ENCODE peak calls at places on chromosomes 12 and 14, in six cellular contexts. W is endothelial cell of umbilical vein; S is stimulated activated CD4-positive, alpha-beta T cell treated with anti-CD3 and anti-CD28 coated beads, TNF-alpha, amount 100 ng/mL, for 1 hour; J is AG04450; L is activated naive CD4-positive, alpha-beta T cell treated with anti-CD3 and anti-CD28 coated beads, Interleukin-2, amount 10 ng/mL, durations not matched to agents 7 days and 5 days; V is cardiac muscle cell. G is an unnamed sample.

GRCh38 chr12:110615171-110615570 is 1.2 kb downstream of the TCTN1 start:
- DNase-seq in S (no peak), L (no peak), V (no peak), J (no peak), W (no peak), G (no peak)

GRCh38 chr12:54684636-54685630 is 36.8 kb upstream of the DCD start:
- DNase-seq in J (no peak), S (no peak), V (no peak), L (no peak), W (no peak), G (no peak)

GRCh38 chr12:17609152-17609551 is 480.8 kb downstream of the RERGL start:
- DNase-seq in S (no peak), W (no peak), V (no peak), L (no peak), J (no peak), G (peak)

GRCh38 chr12:5171701-5172100 is 128.0 kb downstream of the KCNA5 start:
- DNase-seq in J (peak), W (peak), S (no peak), V (peak), L (no peak), G (peak)

GRCh38 chr12:12999276-12999958 is 648 bp downstream of the HEBP1 start:
- DNase-seq in L (no peak), J (no peak), V (peak), W (no peak), S (no peak), G (no peak)

GRCh38 chr14:64296561-64296960 is 2.4 kb upstream of the ESR2 start:
- DNase-seq in J (no peak), L (no peak), S (no peak), V (no peak), W (peak), G (no peak)

GRCh38 chr12:12803186-12803585 is 10.0 kb upstream of the DDX47 start:
- DNase-seq in V (no peak), L (peak), J (no peak), W (peak), S (peak), G (peak)

GRCh38 chr14:68297011-68297410 is 477.4 kb downstream of the RAD51B start:
- DNase-seq in W (no peak), J (no peak), L (no peak), S (no peak), V (no peak), G (no peak)

GRCh38 chr14:54567224-54567633 is 301 bp downstream of the SAMD4A start:
- DNase-seq in L (no peak), W (no peak), S (no peak), J (no peak), V (peak), G (peak)

GRCh38 chr14:25836647-25837046 is 761.2 kb downstream of the NOVA1 start:
- DNase-seq in L (no peak), W (no peak), V (no peak), S (no peak), J (no peak), G (no peak)

GRCh38 chr14:63717704-63718103 is 10.2 kb downstream of the SGPP1 start:
- DNase-seq in V (peak), J (no peak), W (peak), S (no peak), L (no peak), G (peak)

GRCh38 chr12:124532947-124533346 is 34.5 kb downstream of the NCOR2 start:
- DNase-seq in S (no peak), V (no peak), W (no peak), J (no peak), L (no peak), G (no peak)

GRCh38 chr12:108629824-108630476 is 3.7 kb downstream of the SELPLG start:
- DNase-seq in S (no peak), V (no peak), W (peak), J (no peak), L (peak), G (no peak)

GRCh38 chr12:104054681-104055346 is 4.8 kb upstream of the GLT8D2 start:
- DNase-seq in W (no peak), J (no peak), V (no peak), L (no peak), S (no peak), G (no peak)

GRCh38 chr12:49893753-49894752 is 9.6 kb downstream of the FAIM2 start:
- DNase-seq in S (no peak), W (peak), V (no peak), L (no peak), J (no peak), G (no peak)

GRCh38 chr14:69582207-69582606 is 7.5 kb upstream of the CCDC177 start:
- DNase-seq in W (no peak), L (no peak), V (no peak), J (peak), S (no peak), G (no peak)